ENCODE peak calls at places on chromosomes 1 and 21, in four cellular contexts. Q is OCI-LY7; V is CD4-positive, alpha-beta T cell; I is psoas muscle. X is an unnamed sample.

GRCh38 chr1:232038704-232039103 is 412.1 kb downstream of the DISC1 start:
- DNase-seq in V (no peak), Q (no peak), I (no peak), X (no peak)

GRCh38 chr1:10132852-10133251 is 77.5 kb upstream of the KIF1B start:
- DNase-seq in V (no peak), Q (no peak), I (no peak), X (no peak)

GRCh38 chr1:104387716-104388508 is 638.2 kb downstream of the AMY1C start:
- DNase-seq in Q (no peak), I (no peak), V (no peak), X (no peak)

GRCh38 chr1:8197493-8198282 is 120.2 kb upstream of the SLC45A1 start:
- DNase-seq in V (no peak), I (peak), Q (no peak), X (no peak)

GRCh38 chr1:211677659-211678058 is 2.2 kb upstream of the NEK2 start:
- DNase-seq in Q (peak), V (no peak), I (no peak), X (no peak)

GRCh38 chr1:37036667-37037053 is 2.3 kb upstream of the GRIK3 start:
- DNase-seq in I (no peak), Q (no peak), V (no peak), X (peak)

GRCh38 chr1:244090645-244091044 is 39.6 kb downstream of the ZBTB18 start:
- DNase-seq in Q (no peak), V (no peak), I (no peak), X (no peak)

GRCh38 chr1:203459671-203460201 is 15.9 kb upstream of the PRELP start:
- DNase-seq in Q (no peak), V (no peak), I (no peak), X (no peak)

GRCh38 chr1:36971832-36972231 is 62.5 kb downstream of the GRIK3 start:
- DNase-seq in V (no peak), I (no peak), Q (no peak), X (no peak)

GRCh38 chr1:87333692-87334347 is 5.1 kb downstream of the LMO4 start:
- DNase-seq in V (no peak), Q (no peak), I (no peak), X (no peak)

GRCh38 chr1:37765937-37766664 is 1.2 kb upstream of the EPHA10 start:
- DNase-seq in V (no peak), I (no peak), Q (peak), X (no peak)

GRCh38 chr1:216500273-216500967 is 77.2 kb upstream of the USH2A start:
- DNase-seq in I (no peak), V (no peak), Q (no peak), X (no peak)

GRCh38 chr1:229452956-229453801 is 19.3 kb upstream of the ACTA1 start:
- DNase-seq in I (no peak), Q (peak), V (no peak), X (no peak)

DNA sequence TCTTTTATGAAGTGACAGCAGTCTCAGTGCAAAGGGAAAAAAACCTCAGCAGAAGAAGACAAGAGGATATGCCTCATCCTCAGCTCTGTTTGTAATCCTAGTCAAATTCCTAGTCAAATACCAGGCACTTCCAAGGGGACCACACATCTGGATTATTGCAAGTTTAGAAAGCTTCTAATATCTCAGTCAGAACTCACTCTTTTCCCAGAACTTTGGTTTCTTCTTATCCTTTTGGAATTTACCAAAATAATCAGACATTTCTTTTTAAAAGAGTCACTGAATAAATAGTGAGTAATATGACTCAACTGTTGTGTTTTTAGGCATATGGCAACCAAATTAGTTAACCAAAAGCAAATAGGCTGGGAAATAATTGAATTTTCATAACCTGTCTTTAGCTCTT is 47.8 kb downstream of the PRRX1 start:
- DNase-seq in I (no peak), Q (no peak), V (no peak), X (no peak)
- H3K27ac ChIP-seq in I (peak), Q (no peak), V (no peak), X (no peak)

DNA sequence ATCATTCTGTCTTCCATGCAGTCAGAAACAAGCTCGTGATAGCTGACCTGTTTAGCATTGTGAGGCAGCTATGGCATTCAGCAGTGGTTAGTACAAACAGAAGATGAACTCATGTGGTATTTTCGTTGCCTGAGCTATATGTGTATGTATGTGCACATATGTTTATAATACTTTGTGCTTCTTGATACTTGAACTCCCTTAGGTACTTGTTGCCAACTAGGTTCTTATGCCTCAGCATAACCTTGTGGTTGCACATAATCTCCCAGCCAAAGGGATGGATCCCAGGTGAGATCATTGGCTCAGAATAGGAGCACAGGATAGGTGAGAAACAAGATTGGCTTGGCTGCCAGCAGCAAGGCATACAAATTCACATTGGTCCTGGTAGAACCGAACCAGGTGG is 86.1 kb downstream of the VPS26C start:
- DNase-seq in I (peak), V (no peak), Q (no peak), X (no peak)
- H3K27ac ChIP-seq in I (peak), V (no peak), Q (no peak), X (no peak)

GRCh38 chr1:167964646-167965045 is 27.8 kb upstream of the MPC2 start:
- DNase-seq in V (no peak), I (no peak), Q (no peak), X (no peak)
- H3K27ac ChIP-seq in V (no peak), I (no peak), Q (no peak), X (no peak)

GRCh38 chr1:206111528-206111927 is 5.7 kb downstream of the AVPR1B start:
- DNase-seq in V (no peak), I (no peak), Q (no peak), X (no peak)

GRCh38 chr1:206112600-206113301 is 4.4 kb downstream of the AVPR1B start:
- DNase-seq in I (no peak), V (no peak), Q (no peak), X (no peak)

GRCh38 chr1:206109718-206110117 is 7.5 kb downstream of the AVPR1B start:
- DNase-seq in I (no peak), Q (no peak), V (no peak), X (no peak)

GRCh38 chr1:206110161-206110560 is 7.0 kb downstream of the AVPR1B start:
- DNase-seq in I (no peak), Q (no peak), V (no peak), X (no peak)

GRCh38 chr1:206110820-206111219 is 6.4 kb downstream of the AVPR1B start:
- DNase-seq in V (no peak), Q (no peak), I (no peak), X (no peak)
- H3K27ac ChIP-seq in V (no peak), Q (no peak), I (no peak), X (no peak)

GRCh38 chr21:16071761-16072160 is 342.0 kb downstream of the USP25 start:
- DNase-seq in I (no peak), V (no peak), Q (no peak), X (no peak)

GRCh38 chr21:16071082-16071481 is 341.3 kb downstream of the USP25 start:
- DNase-seq in V (no peak), Q (no peak), I (no peak), X (peak)

GRCh38 chr21:16072176-16072575 is 342.4 kb downstream of the USP25 start:
- DNase-seq in V (no peak), Q (no peak), I (no peak), X (no peak)

GRCh38 chr21:16073571-16073970 is 343.8 kb downstream of the USP25 start:
- DNase-seq in I (no peak), Q (no peak), V (no peak), X (no peak)

DNA sequence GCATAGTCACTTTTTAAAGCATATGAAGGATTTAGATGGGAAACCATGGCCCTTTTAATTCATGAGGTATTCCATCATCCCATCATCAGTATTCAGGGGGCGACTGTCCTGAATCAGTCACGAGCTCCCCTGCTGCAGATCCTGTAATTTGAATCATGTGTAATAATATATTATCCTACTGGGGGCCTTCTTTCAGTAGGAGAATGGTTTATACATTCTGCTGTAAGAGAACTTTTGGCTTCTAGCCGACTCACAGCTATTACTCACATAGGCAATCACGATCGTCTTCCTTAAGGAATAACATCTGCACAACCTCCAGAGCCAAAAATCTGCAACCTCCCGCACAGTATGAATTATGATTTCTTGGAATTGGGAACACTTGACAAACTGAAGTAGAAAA is 342.9 kb downstream of the USP25 start:
- DNase-seq in Q (no peak), I (no peak), V (no peak), X (peak)
- H3K27ac ChIP-seq in Q (no peak), I (no peak), V (no peak), X (peak)

GRCh38 chr1:111489604-111490003 is 13.8 kb downstream of the ADORA3 start:
- DNase-seq in V (no peak), Q (no peak), I (no peak), X (peak)

GRCh38 chr1:111486431-111486830 is 12.6 kb downstream of the C1orf162 start:
- DNase-seq in V (no peak), Q (no peak), I (no peak), X (no peak)

GRCh38 chr1:111491070-111491469 is 12.4 kb downstream of the ADORA3 start:
- DNase-seq in I (no peak), Q (no peak), V (no peak), X (no peak)

GRCh38 chr1:111488669-111489068 is 14.8 kb downstream of the ADORA3 start:
- DNase-seq in Q (no peak), I (no peak), V (no peak), X (peak)

DNA sequence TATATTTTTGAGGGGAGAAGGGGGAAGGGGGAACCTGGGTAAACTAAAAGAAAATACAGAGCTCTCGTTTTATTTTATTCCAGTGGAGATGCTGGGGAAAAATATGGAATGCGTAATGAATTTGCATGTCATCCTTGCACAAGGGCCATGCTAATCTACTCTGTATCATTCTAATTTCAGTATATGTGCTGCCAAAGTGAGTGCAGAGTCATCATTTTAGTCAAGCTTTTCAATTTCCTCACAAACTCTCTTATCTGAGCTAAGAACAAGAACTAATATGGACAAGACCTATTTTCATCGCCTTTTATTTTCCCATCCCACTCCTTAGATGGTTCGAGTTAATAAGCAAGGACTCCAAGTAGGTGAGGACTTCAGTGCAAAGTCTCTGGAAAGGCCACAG is 13.2 kb downstream of the ADORA3 start:
- DNase-seq in I (no peak), V (no peak), Q (no peak), X (no peak)
- H3K27ac ChIP-seq in I (no peak), V (no peak), Q (no peak), X (peak)

GRCh38 chr1:20885121-20885520 is 98.0 kb upstream of the HP1BP3 start:
- DNase-seq in I (no peak), V (no peak), Q (no peak), X (no peak)
- H3K27ac ChIP-seq in I (no peak), V (no peak), Q (no peak), X (no peak)

X was measured in substantia nigra.